ENCODE peak calls at places on chromosomes 2 and 18, in ten cellular contexts. One of them, this sample, is unnamed. For H3K27me3, the result is how much of the 10 kb centered on the place peaks cover.

GRCh38 chr2:181813963-181814565 is 77.5 kb upstream of the ITPRID2 start:
- DNase-seq in CD8-positive, alpha-beta T cell: no peak
- DNase-seq in AG04450: peak
- DNase-seq in tibial artery: peak
- DNase-seq in esophagus muscularis mucosa: no peak
- DNase-seq in right lobe of liver: no peak
- DNase-seq in stomach: no peak
- DNase-seq in A673: peak
- DNase-seq in body of pancreas: peak
- DNase-seq in lower lobe of right lung: no peak
- DNase-seq in this sample: no peak

GRCh38 chr18:46809145-46809544 is 52.3 kb upstream of the ST8SIA5 start:
- DNase-seq in CD8-positive, alpha-beta T cell: no peak
- DNase-seq in AG04450: no peak
- DNase-seq in tibial artery: no peak
- DNase-seq in esophagus muscularis mucosa: no peak
- DNase-seq in right lobe of liver: no peak
- DNase-seq in stomach: no peak
- DNase-seq in A673: no peak
- DNase-seq in body of pancreas: no peak
- DNase-seq in lower lobe of right lung: no peak
- DNase-seq in this sample: no peak

GRCh38 chr2:28454016-28454930 is 41.6 kb upstream of the PLB1 start:
- DNase-seq in CD8-positive, alpha-beta T cell: no peak
- DNase-seq in AG04450: no peak
- DNase-seq in tibial artery: no peak
- DNase-seq in esophagus muscularis mucosa: no peak
- DNase-seq in right lobe of liver: no peak
- DNase-seq in stomach: no peak
- DNase-seq in A673: no peak
- DNase-seq in body of pancreas: no peak
- DNase-seq in lower lobe of right lung: no peak
- DNase-seq in this sample: peak

GRCh38 chr2:79511320-79511951 is 1.4 kb upstream of the CTNNA2 start:
- DNase-seq in CD8-positive, alpha-beta T cell: no peak
- DNase-seq in AG04450: no peak
- DNase-seq in tibial artery: no peak
- DNase-seq in esophagus muscularis mucosa: no peak
- DNase-seq in right lobe of liver: peak
- DNase-seq in stomach: peak
- DNase-seq in A673: peak
- DNase-seq in body of pancreas: peak
- DNase-seq in lower lobe of right lung: peak
- DNase-seq in this sample: no peak

GRCh38 chr2:25851740-25852503 is 26.4 kb downstream of the ASXL2 start:
- DNase-seq in CD8-positive, alpha-beta T cell: peak
- DNase-seq in AG04450: peak
- DNase-seq in tibial artery: no peak
- DNase-seq in esophagus muscularis mucosa: no peak
- DNase-seq in right lobe of liver: peak
- DNase-seq in stomach: no peak
- DNase-seq in A673: peak
- DNase-seq in body of pancreas: no peak
- DNase-seq in lower lobe of right lung: no peak
- DNase-seq in this sample: no peak

GRCh38 chr18:24322594-24323136 is 75.0 kb downstream of the OSBPL1A start:
- DNase-seq in CD8-positive, alpha-beta T cell: no peak
- DNase-seq in AG04450: no peak
- DNase-seq in tibial artery: no peak
- DNase-seq in esophagus muscularis mucosa: no peak
- DNase-seq in right lobe of liver: no peak
- DNase-seq in stomach: no peak
- DNase-seq in A673: no peak
- DNase-seq in body of pancreas: no peak
- DNase-seq in lower lobe of right lung: no peak
- DNase-seq in this sample: no peak

GRCh38 chr2:45892757-45893156 is 241.3 kb downstream of the PRKCE start:
- DNase-seq in CD8-positive, alpha-beta T cell: no peak
- DNase-seq in AG04450: no peak
- DNase-seq in tibial artery: no peak
- DNase-seq in esophagus muscularis mucosa: no peak
- DNase-seq in right lobe of liver: no peak
- DNase-seq in stomach: no peak
- DNase-seq in A673: peak
- DNase-seq in body of pancreas: peak
- DNase-seq in lower lobe of right lung: peak
- DNase-seq in this sample: no peak

GRCh38 chr18:50143891-50144290 is 51.1 kb downstream of the MYO5B start:
- DNase-seq in CD8-positive, alpha-beta T cell: no peak
- DNase-seq in AG04450: no peak
- DNase-seq in tibial artery: no peak
- DNase-seq in esophagus muscularis mucosa: no peak
- DNase-seq in right lobe of liver: no peak
- DNase-seq in stomach: no peak
- DNase-seq in A673: no peak
- DNase-seq in body of pancreas: no peak
- DNase-seq in lower lobe of right lung: no peak
- DNase-seq in this sample: no peak

GRCh38 chr2:65305899-65306298 is 78.3 kb downstream of the ACTR2 start:
- DNase-seq in CD8-positive, alpha-beta T cell: no peak
- DNase-seq in AG04450: no peak
- DNase-seq in tibial artery: no peak
- DNase-seq in esophagus muscularis mucosa: no peak
- DNase-seq in right lobe of liver: no peak
- DNase-seq in stomach: no peak
- DNase-seq in A673: no peak
- DNase-seq in body of pancreas: no peak
- DNase-seq in lower lobe of right lung: no peak
- DNase-seq in this sample: no peak
- TF ChIP-seq CTCF in CD8-positive, alpha-beta T cell: no peak
- TF ChIP-seq CTCF in AG04450: no peak
- TF ChIP-seq CTCF in tibial artery: no peak
- TF ChIP-seq CTCF in esophagus muscularis mucosa: no peak
- TF ChIP-seq CTCF in right lobe of liver: no peak
- TF ChIP-seq CTCF in stomach: no peak
- TF ChIP-seq CTCF in A673: no peak
- TF ChIP-seq CTCF in body of pancreas: no peak
- TF ChIP-seq CTCF in lower lobe of right lung: no peak
- TF ChIP-seq CTCF in this sample: no peak

GRCh38 chr18:65749881-65750280 is 931 bp upstream of the CDH7 start:
- DNase-seq in CD8-positive, alpha-beta T cell: no peak
- DNase-seq in AG04450: no peak
- DNase-seq in tibial artery: no peak
- DNase-seq in esophagus muscularis mucosa: no peak
- DNase-seq in right lobe of liver: no peak
- DNase-seq in stomach: no peak
- DNase-seq in A673: no peak
- DNase-seq in body of pancreas: no peak
- DNase-seq in lower lobe of right lung: no peak
- DNase-seq in this sample: no peak
- H3K4me3 ChIP-seq in CD8-positive, alpha-beta T cell: no peak
- H3K4me3 ChIP-seq in AG04450: no peak
- H3K4me3 ChIP-seq in tibial artery: no peak
- H3K4me3 ChIP-seq in esophagus muscularis mucosa: no peak
- H3K4me3 ChIP-seq in right lobe of liver: no peak
- H3K4me3 ChIP-seq in stomach: no peak
- H3K4me3 ChIP-seq in A673: peak
- H3K4me3 ChIP-seq in body of pancreas: no peak
- H3K4me3 ChIP-seq in lower lobe of right lung: no peak
- H3K4me3 ChIP-seq in this sample: no peak

DNA sequence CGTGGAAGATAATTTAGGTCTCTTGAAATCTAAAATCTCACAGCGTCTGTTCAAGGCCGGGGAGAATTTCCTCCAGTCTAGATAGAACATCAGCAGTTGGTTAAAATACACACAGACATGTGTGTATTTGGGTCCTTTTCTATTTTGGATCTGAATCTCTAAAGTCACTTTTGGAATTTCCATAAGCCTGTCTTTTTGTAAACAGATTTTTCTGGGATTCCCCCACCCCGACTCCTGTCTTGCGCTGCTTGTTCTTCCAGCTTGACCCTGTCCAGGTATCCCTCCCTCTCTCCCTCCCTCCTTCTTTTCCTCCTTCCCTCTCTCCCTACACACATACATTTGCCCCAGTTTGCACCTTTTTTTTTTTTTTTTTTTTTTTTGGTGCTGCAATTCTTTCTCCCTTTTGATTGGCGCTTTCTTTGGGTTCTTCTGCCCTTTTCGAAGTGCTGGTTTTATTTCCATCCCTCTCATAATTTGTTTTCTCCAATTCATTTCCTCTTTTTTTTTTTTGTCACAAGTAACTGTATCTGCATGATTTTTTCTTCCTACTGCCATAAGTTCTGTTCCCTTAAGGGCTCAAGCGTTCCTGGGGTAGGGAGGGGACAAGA is 114.8 kb upstream of the SERTAD2 start:
- DNase-seq in CD8-positive, alpha-beta T cell: no peak
- DNase-seq in AG04450: no peak
- DNase-seq in tibial artery: no peak
- DNase-seq in esophagus muscularis mucosa: no peak
- DNase-seq in right lobe of liver: no peak
- DNase-seq in stomach: no peak
- DNase-seq in A673: no peak
- DNase-seq in body of pancreas: no peak
- DNase-seq in lower lobe of right lung: no peak
- DNase-seq in this sample: no peak
- H3K27me3 ChIP-seq in CD8-positive, alpha-beta T cell: under half
- H3K27me3 ChIP-seq in AG04450: under half
- H3K27me3 ChIP-seq in tibial artery: under half
- H3K27me3 ChIP-seq in esophagus muscularis mucosa: under half
- H3K27me3 ChIP-seq in right lobe of liver: under half
- H3K27me3 ChIP-seq in stomach: under half
- H3K27me3 ChIP-seq in A673: under half
- H3K27me3 ChIP-seq in body of pancreas: under half
- H3K27me3 ChIP-seq in lower lobe of right lung: under half
- H3K27me3 ChIP-seq in this sample: under half

GRCh38 chr2:110864721-110865120 is 132.3 kb downstream of the ACOXL start:
- DNase-seq in CD8-positive, alpha-beta T cell: no peak
- DNase-seq in AG04450: no peak
- DNase-seq in tibial artery: no peak
- DNase-seq in esophagus muscularis mucosa: no peak
- DNase-seq in right lobe of liver: no peak
- DNase-seq in stomach: no peak
- DNase-seq in A673: no peak
- DNase-seq in body of pancreas: no peak
- DNase-seq in lower lobe of right lung: no peak
- DNase-seq in this sample: no peak

GRCh38 chr2:110865188-110865587 is 132.8 kb downstream of the ACOXL start:
- DNase-seq in CD8-positive, alpha-beta T cell: no peak
- DNase-seq in AG04450: no peak
- DNase-seq in tibial artery: no peak
- DNase-seq in esophagus muscularis mucosa: no peak
- DNase-seq in right lobe of liver: no peak
- DNase-seq in stomach: no peak
- DNase-seq in A673: no peak
- DNase-seq in body of pancreas: no peak
- DNase-seq in lower lobe of right lung: no peak
- DNase-seq in this sample: no peak

GRCh38 chr2:110866036-110866435 is 133.7 kb downstream of the ACOXL start:
- DNase-seq in CD8-positive, alpha-beta T cell: no peak
- DNase-seq in AG04450: no peak
- DNase-seq in tibial artery: no peak
- DNase-seq in esophagus muscularis mucosa: no peak
- DNase-seq in right lobe of liver: no peak
- DNase-seq in stomach: no peak
- DNase-seq in A673: no peak
- DNase-seq in body of pancreas: no peak
- DNase-seq in lower lobe of right lung: no peak
- DNase-seq in this sample: no peak

GRCh38 chr2:110863726-110864125 is 131.4 kb downstream of the ACOXL start:
- DNase-seq in CD8-positive, alpha-beta T cell: no peak
- DNase-seq in AG04450: no peak
- DNase-seq in tibial artery: no peak
- DNase-seq in esophagus muscularis mucosa: no peak
- DNase-seq in right lobe of liver: no peak
- DNase-seq in stomach: no peak
- DNase-seq in A673: no peak
- DNase-seq in body of pancreas: no peak
- DNase-seq in lower lobe of right lung: no peak
- DNase-seq in this sample: no peak

DNA sequence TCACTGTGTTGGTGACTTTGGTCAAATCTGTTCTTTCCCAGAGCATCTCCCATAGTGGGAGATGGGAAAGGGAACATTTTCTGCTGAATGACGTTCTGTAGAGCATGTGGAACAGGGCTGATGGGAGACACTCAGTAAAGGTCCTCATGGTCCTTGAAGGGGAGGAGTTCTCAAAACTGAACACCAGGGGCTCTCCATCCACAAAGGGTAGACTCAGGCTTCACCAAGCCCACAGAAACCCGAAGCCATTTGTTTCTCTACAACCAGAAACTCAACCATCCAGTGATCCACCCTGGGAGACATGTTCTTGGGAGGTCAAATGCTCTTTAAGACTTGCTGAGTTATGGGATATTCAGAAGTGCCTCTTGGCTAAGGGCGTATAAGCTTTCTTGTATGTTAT is 131.8 kb downstream of the ACOXL start:
- DNase-seq in CD8-positive, alpha-beta T cell: no peak
- DNase-seq in AG04450: no peak
- DNase-seq in tibial artery: no peak
- DNase-seq in esophagus muscularis mucosa: no peak
- DNase-seq in right lobe of liver: no peak
- DNase-seq in stomach: no peak
- DNase-seq in A673: no peak
- DNase-seq in body of pancreas: no peak
- DNase-seq in lower lobe of right lung: no peak
- DNase-seq in this sample: no peak
- TF ChIP-seq CTCF in CD8-positive, alpha-beta T cell: no peak
- TF ChIP-seq CTCF in AG04450: no peak
- TF ChIP-seq CTCF in tibial artery: no peak
- TF ChIP-seq CTCF in esophagus muscularis mucosa: no peak
- TF ChIP-seq CTCF in right lobe of liver: no peak
- TF ChIP-seq CTCF in stomach: no peak
- TF ChIP-seq CTCF in A673: no peak
- TF ChIP-seq CTCF in body of pancreas: no peak
- TF ChIP-seq CTCF in lower lobe of right lung: no peak
- TF ChIP-seq CTCF in this sample: no peak

GRCh38 chr2:231691251-231691772 is 17.0 kb upstream of the PTMA start:
- DNase-seq in CD8-positive, alpha-beta T cell: no peak
- DNase-seq in AG04450: no peak
- DNase-seq in tibial artery: no peak
- DNase-seq in esophagus muscularis mucosa: no peak
- DNase-seq in right lobe of liver: no peak
- DNase-seq in stomach: no peak
- DNase-seq in A673: no peak
- DNase-seq in body of pancreas: no peak
- DNase-seq in lower lobe of right lung: no peak
- DNase-seq in this sample: no peak
- H3K4me3 ChIP-seq in CD8-positive, alpha-beta T cell: no peak
- H3K4me3 ChIP-seq in AG04450: no peak
- H3K4me3 ChIP-seq in tibial artery: no peak
- H3K4me3 ChIP-seq in esophagus muscularis mucosa: no peak
- H3K4me3 ChIP-seq in right lobe of liver: no peak
- H3K4me3 ChIP-seq in stomach: no peak
- H3K4me3 ChIP-seq in A673: no peak
- H3K4me3 ChIP-seq in body of pancreas: no peak
- H3K4me3 ChIP-seq in lower lobe of right lung: no peak
- H3K4me3 ChIP-seq in this sample: no peak

GRCh38 chr18:2559249-2559648 is 12.1 kb downstream of the METTL4 start:
- DNase-seq in CD8-positive, alpha-beta T cell: no peak
- DNase-seq in AG04450: no peak
- DNase-seq in tibial artery: no peak
- DNase-seq in esophagus muscularis mucosa: no peak
- DNase-seq in right lobe of liver: no peak
- DNase-seq in stomach: no peak
- DNase-seq in A673: no peak
- DNase-seq in body of pancreas: no peak
- DNase-seq in lower lobe of right lung: no peak
- DNase-seq in this sample: no peak
- H3K27me3 ChIP-seq in CD8-positive, alpha-beta T cell: under half
- H3K27me3 ChIP-seq in AG04450: under half
- H3K27me3 ChIP-seq in tibial artery: under half
- H3K27me3 ChIP-seq in esophagus muscularis mucosa: under half
- H3K27me3 ChIP-seq in right lobe of liver: under half
- H3K27me3 ChIP-seq in stomach: under half
- H3K27me3 ChIP-seq in A673: under half
- H3K27me3 ChIP-seq in body of pancreas: under half
- H3K27me3 ChIP-seq in lower lobe of right lung: under half
- H3K27me3 ChIP-seq in this sample: under half